ENCODE peak calls at places on chromosomes 11 and 22, in seven cellular contexts. K is HS-5, P is mesenchymal stem cell, F is ureter, M is iPS DF 19.7, E is NCI-H2081, W is IMR-90. I is an unnamed sample.

GRCh38 chr22:46058591-46059519 is 81.9 kb upstream of the WNT7B start:
- DNase-seq in K (no peak), P (no peak), F (peak), M (no peak), E (no peak), W (no peak), I (peak)

GRCh38 chr11:27349919-27350318 is 13.1 kb downstream of the CCDC34 start:
- DNase-seq in K (no peak), P (no peak), F (no peak), M (no peak), E (no peak), W (no peak), I (no peak)

GRCh38 chr22:23035557-23036277 is 34.6 kb upstream of the GNAZ start:
- DNase-seq in K (no peak), P (no peak), F (no peak), M (no peak), E (no peak), W (no peak), I (no peak)

GRCh38 chr22:29151316-29151715 is 54.4 kb upstream of the EMID1 start:
- DNase-seq in K (no peak), P (no peak), F (no peak), M (no peak), E (no peak), W (no peak), I (no peak)

GRCh38 chr22:49780281-49780991 is 47.2 kb downstream of the BRD1 start:
- DNase-seq in K (no peak), P (no peak), F (no peak), M (no peak), E (no peak), W (no peak), I (no peak)

GRCh38 chr11:114448749-114449484 is 9.7 kb downstream of the REXO2 start:
- DNase-seq in K (no peak), P (peak), F (no peak), M (no peak), E (no peak), W (peak), I (no peak)

GRCh38 chr11:19723572-19724342 is 11.1 kb downstream of the NAV2 start:
- DNase-seq in K (no peak), P (peak), F (peak), M (no peak), E (no peak), W (peak), I (no peak)

GRCh38 chr11:122146475-122146874 is 30.5 kb upstream of the BLID start:
- DNase-seq in K (no peak), P (no peak), F (no peak), M (no peak), E (no peak), W (peak), I (no peak)

GRCh38 chr11:45879803-45880685 is 5.4 kb upstream of the MAPK8IP1 start:
- DNase-seq in K (no peak), P (peak), F (no peak), M (no peak), E (no peak), W (peak), I (no peak)

GRCh38 chr22:35638408-35638807 is 9.8 kb upstream of the APOL6 start:
- DNase-seq in K (no peak), P (peak), F (peak), M (no peak), E (no peak), W (peak), I (no peak)

GRCh38 chr22:37604875-37605274 is 3.8 kb upstream of the GGA1 start:
- DNase-seq in K (no peak), P (no peak), F (no peak), M (no peak), E (no peak), W (no peak), I (no peak)

GRCh38 chr11:27213232-27213660 is 149.8 kb downstream of the CCDC34 start:
- DNase-seq in K (peak), P (peak), F (no peak), M (no peak), E (no peak), W (peak), I (no peak)

GRCh38 chr22:31084811-31085492 is 3.8 kb downstream of the SMTN start:
- DNase-seq in K (no peak), P (peak), F (peak), M (no peak), E (no peak), W (peak), I (peak)

GRCh38 chr11:106568632-106569031 is 449.6 kb downstream of the GUCY1A2 start:
- DNase-seq in K (no peak), P (no peak), F (no peak), M (no peak), E (no peak), W (no peak), I (no peak)

GRCh38 chr22:31572939-31573338 is 76.6 kb downstream of the SFI1 start:
- DNase-seq in K (no peak), P (no peak), F (no peak), M (no peak), E (no peak), W (no peak), I (no peak)

GRCh38 chr22:38685761-38686160 is 4.0 kb downstream of the TOMM22 start:
- DNase-seq in K (no peak), P (no peak), F (no peak), M (no peak), E (no peak), W (no peak), I (no peak)

GRCh38 chr11:82698576-82699352 is 34.9 kb downstream of the FAM181B start:
- DNase-seq in K (no peak), P (no peak), F (no peak), M (no peak), E (no peak), W (no peak), I (no peak)

GRCh38 chr11:1302041-1302460 is 7.4 kb downstream of the TOLLIP start:
- DNase-seq in K (no peak), P (no peak), F (peak), M (no peak), E (no peak), W (no peak), I (peak)

GRCh38 chr22:38273135-38273761 is 438 bp upstream of the TMEM184B start:
- DNase-seq in K (no peak), P (peak), F (no peak), M (no peak), E (no peak), W (no peak), I (no peak)

GRCh38 chr11:44621140-44621681 is 55.7 kb downstream of the CD82 start:
- DNase-seq in K (no peak), P (peak), F (peak), M (no peak), E (peak), W (peak), I (peak)

GRCh38 chr11:11569936-11570491 is 51.8 kb downstream of the GALNT18 start:
- DNase-seq in K (no peak), P (no peak), F (peak), M (no peak), E (no peak), W (no peak), I (no peak)

GRCh38 chr11:33579101-33579500 is 121.5 kb downstream of the C11orf91 start:
- DNase-seq in K (no peak), P (no peak), F (no peak), M (no peak), E (no peak), W (no peak), I (no peak)

GRCh38 chr11:57387284-57388030 is 3.0 kb downstream of the PRG2 start:
- DNase-seq in K (no peak), P (no peak), F (no peak), M (no peak), E (no peak), W (no peak), I (no peak)

GRCh38 chr22:19355413-19356157 is 64.1 kb upstream of the CLTCL1 start:
- DNase-seq in K (no peak), P (no peak), F (no peak), M (no peak), E (no peak), W (no peak), I (no peak)

GRCh38 chr22:47213571-47214230 is 451.3 kb downstream of the TBC1D22A start:
- DNase-seq in K (no peak), P (no peak), F (no peak), M (no peak), E (no peak), W (no peak), I (no peak)

GRCh38 chr11:66126808-66127555 is 56.9 kb downstream of the PACS1 start:
- DNase-seq in K (no peak), P (peak), F (peak), M (no peak), E (no peak), W (peak), I (no peak)

GRCh38 chr11:78595431-78596130 is 20.9 kb upstream of the NARS2 start:
- DNase-seq in K (no peak), P (peak), F (peak), M (no peak), E (no peak), W (peak), I (no peak)

GRCh38 chr11:2531987-2532703 is 87.3 kb downstream of the KCNQ1 start:
- DNase-seq in K (no peak), P (no peak), F (no peak), M (no peak), E (no peak), W (no peak), I (no peak)

GRCh38 chr11:31325162-31325561 is 44.4 kb downstream of the DCDC1 start:
- DNase-seq in K (peak), P (peak), F (no peak), M (no peak), E (no peak), W (peak), I (no peak)

GRCh38 chr11:64032050-64032449 is 3.7 kb upstream of the FLRT1 start:
- DNase-seq in K (no peak), P (peak), F (no peak), M (no peak), E (no peak), W (peak), I (no peak)

GRCh38 chr22:37072673-37073072 is 21.1 kb downstream of the KCTD17 start:
- DNase-seq in K (no peak), P (no peak), F (no peak), M (no peak), E (no peak), W (no peak), I (no peak)

GRCh38 chr11:44861829-44862545 is 88.7 kb downstream of the TP53I11 start:
- DNase-seq in K (peak), P (peak), F (peak), M (peak), E (no peak), W (peak), I (no peak)

GRCh38 chr11:44243633-44244343 is 66.2 kb downstream of the ALX4 start:
- DNase-seq in K (peak), P (peak), F (no peak), M (peak), E (no peak), W (peak), I (no peak)

GRCh38 chr11:28820296-28820989 is 712.3 kb downstream of the METTL15 start:
- DNase-seq in K (no peak), P (peak), F (no peak), M (no peak), E (no peak), W (peak), I (no peak)

GRCh38 chr11:112968988-112969714 is 7.9 kb downstream of the NCAM1 start:
- DNase-seq in K (no peak), P (peak), F (no peak), M (no peak), E (no peak), W (no peak), I (no peak)

GRCh38 chr22:38081636-38081940 is 2.4 kb downstream of the SLC16A8 start:
- DNase-seq in K (no peak), P (no peak), F (no peak), M (no peak), E (no peak), W (no peak), I (peak)

GRCh38 chr22:24432059-24432853 is 4.9 kb downstream of the ADORA2A start:
- DNase-seq in K (no peak), P (no peak), F (peak), M (no peak), E (no peak), W (peak), I (no peak)